ENCODE peak calls at places on chromosomes 13 and 19, in nine cellular contexts. W is Caco-2; Y is NCI-H2029 treated with DMSO at 0.1 percent for 48 hours; I is tibial artery; K is dermis microvascular lymphatic vessel endothelial cell; H is endothelial cell; M is stimulated activated CD4-positive, alpha-beta T cell treated with anti-CD3 and anti-CD28 coated beads, Interleukin-15, amount 100 ng/mL, for 1 hour; R is amygdala; X is heart right ventricle. G is an unnamed sample.

GRCh38 chr13:95317037-95317989 is 16.1 kb upstream of the ABCC4 start:
- DNase-seq in I (no peak), M (no peak), K (no peak), H (no peak), X (no peak), Y (no peak), R (no peak), W (no peak), G (no peak)

GRCh38 chr19:13155472-13156284 is 5.5 kb downstream of the IER2 start:
- DNase-seq in X (peak), K (peak), W (peak), Y (no peak), M (peak), H (peak), R (no peak), I (peak), G (peak)

GRCh38 chr19:10655457-10656312 is 1.5 kb downstream of the ILF3 start:
- DNase-seq in X (no peak), W (no peak), K (no peak), I (no peak), R (no peak), Y (peak), M (no peak), H (peak), G (no peak)

GRCh38 chr13:34419025-34419424 is 523.0 kb upstream of the NBEA start:
- DNase-seq in I (no peak), X (no peak), K (no peak), H (no peak), M (no peak), R (no peak), Y (no peak), W (no peak), G (no peak)

GRCh38 chr13:27257648-27258253 is 6.4 kb downstream of the RPL21 start:
- DNase-seq in W (no peak), H (no peak), Y (no peak), K (no peak), I (no peak), M (no peak), X (no peak), R (no peak), G (no peak)

GRCh38 chr13:109301276-109301675 is 485.1 kb downstream of the IRS2 start:
- DNase-seq in K (no peak), M (no peak), H (no peak), X (no peak), R (no peak), W (no peak), Y (no peak), I (no peak), G (no peak)

GRCh38 chr13:22154041-22154440 is 483.2 kb downstream of the FGF9 start:
- DNase-seq in K (no peak), Y (no peak), H (no peak), W (no peak), M (no peak), X (no peak), R (no peak), I (no peak), G (no peak)

GRCh38 chr13:112978561-112979405 is 9.8 kb downstream of the MCF2L start:
- DNase-seq in H (no peak), K (no peak), I (no peak), M (no peak), Y (no peak), X (peak), W (no peak), R (no peak), G (no peak)

GRCh38 chr13:27921961-27922910 is 2.4 kb downstream of the PDX1 start:
- DNase-seq in K (no peak), W (no peak), X (no peak), H (no peak), R (no peak), M (no peak), I (no peak), Y (no peak), G (no peak)

GRCh38 chr19:51352783-51353360 is 10.9 kb upstream of the VSIG10L start:
- DNase-seq in R (no peak), H (no peak), K (no peak), M (no peak), Y (no peak), W (no peak), X (no peak), I (no peak), G (no peak)

GRCh38 chr13:77563110-77563509 is 27.6 kb downstream of the SCEL start:
- DNase-seq in R (no peak), H (no peak), I (no peak), M (no peak), W (no peak), K (peak), X (no peak), Y (no peak), G (no peak)

GRCh38 chr19:7366701-7367420 is 18.1 kb downstream of the ARHGEF18 start:
- DNase-seq in W (no peak), K (peak), X (no peak), Y (peak), R (no peak), M (no peak), H (no peak), I (no peak), G (no peak)

GRCh38 chr13:100644328-100644727 is 30.3 kb downstream of the TMTC4 start:
- DNase-seq in K (no peak), M (no peak), Y (no peak), W (no peak), I (no peak), R (no peak), H (no peak), X (no peak), G (no peak)

GRCh38 chr13:37491661-37492060 is 106.9 kb downstream of the POSTN start:
- DNase-seq in H (no peak), R (no peak), W (no peak), K (no peak), I (no peak), Y (no peak), M (no peak), X (no peak), G (no peak)

GRCh38 chr13:112350300-112350699 is 25.9 kb upstream of the SPACA7 start:
- DNase-seq in R (no peak), I (no peak), H (no peak), M (no peak), K (no peak), Y (no peak), X (no peak), W (no peak), G (no peak)

GRCh38 chr13:92719868-92720267 is 506.7 kb upstream of the GPC6 start:
- DNase-seq in R (no peak), K (no peak), W (no peak), M (no peak), X (no peak), H (no peak), Y (peak), I (no peak), G (no peak)

GRCh38 chr13:35143123-35143522 is 201.1 kb downstream of the NBEA start:
- DNase-seq in Y (no peak), W (no peak), M (no peak), R (no peak), I (no peak), X (no peak), K (no peak), H (no peak), G (no peak)

GRCh38 chr19:5032101-5032967 is 63.4 kb downstream of the KDM4B start:
- DNase-seq in H (no peak), K (no peak), M (no peak), Y (no peak), X (no peak), R (no peak), W (no peak), I (no peak), G (no peak)

GRCh38 chr13:49914947-49915346 is 21.2 kb downstream of the SPRYD7 start:
- DNase-seq in I (no peak), Y (no peak), R (no peak), X (no peak), M (no peak), K (no peak), W (no peak), H (no peak), G (no peak)

GRCh38 chr13:114015608-114016295 is 41.9 kb upstream of the C13orf46 start:
- DNase-seq in K (peak), W (no peak), H (no peak), I (peak), M (no peak), R (no peak), X (peak), Y (no peak), G (peak)

GRCh38 chr13:36758345-36758744 is 60.7 kb upstream of the RFXAP start:
- DNase-seq in K (no peak), Y (peak), M (no peak), I (no peak), X (no peak), R (no peak), W (no peak), H (no peak), G (no peak)

GRCh38 chr19:42528354-42529247 is at the start of gene CEACAM1:
- DNase-seq in M (peak), W (peak), H (peak), X (peak), R (no peak), Y (peak), I (no peak), K (peak), G (peak)

GRCh38 chr13:32017449-32017848 is 14.1 kb upstream of the FRY start:
- DNase-seq in W (no peak), X (no peak), H (no peak), K (no peak), I (no peak), R (no peak), Y (no peak), M (no peak), G (no peak)

GRCh38 chr19:51002542-51003311 is 1.3 kb upstream of the KLK8 start:
- DNase-seq in X (no peak), M (no peak), K (no peak), H (no peak), R (no peak), W (peak), I (no peak), Y (no peak), G (no peak)

GRCh38 chr19:42253245-42254082 is 1.5 kb downstream of the ERF start:
- DNase-seq in Y (no peak), M (peak), H (peak), R (peak), I (peak), W (peak), K (no peak), X (peak), G (peak)

GRCh38 chr13:39034085-39034484 is 3.8 kb downstream of the PROSER1 start:
- DNase-seq in I (no peak), R (no peak), W (no peak), H (no peak), M (no peak), K (no peak), Y (no peak), X (no peak), G (no peak)

GRCh38 chr13:36418022-36418805 is 14.1 kb upstream of the CCNA1 start:
- DNase-seq in Y (no peak), K (no peak), X (no peak), M (no peak), I (no peak), R (no peak), W (no peak), H (no peak), G (no peak)

GRCh38 chr19:18417250-18418033 is 1.8 kb upstream of the SSBP4 start:
- DNase-seq in H (peak), R (peak), Y (peak), X (peak), M (no peak), I (peak), W (peak), K (peak), G (no peak)

GRCh38 chr19:38475176-38475575 is 41.7 kb downstream of the RYR1 start:
- DNase-seq in M (no peak), I (no peak), K (no peak), R (no peak), W (no peak), H (no peak), Y (no peak), X (no peak), G (no peak)

GRCh38 chr13:30581582-30581981 is 36.1 kb upstream of the USPL1 start:
- DNase-seq in R (no peak), X (no peak), M (no peak), I (no peak), K (peak), Y (no peak), W (no peak), H (peak), G (no peak)

GRCh38 chr19:50858896-50859295 is 4.2 kb downstream of the KLK3 start:
- DNase-seq in Y (no peak), M (no peak), X (no peak), K (no peak), W (peak), H (no peak), R (no peak), I (no peak), G (no peak)

GRCh38 chr19:32178841-32179410 is 166.5 kb upstream of the ZNF507 start:
- DNase-seq in H (no peak), R (no peak), I (no peak), K (no peak), W (no peak), Y (no peak), M (no peak), X (no peak), G (no peak)

GRCh38 chr13:90839061-90839460 is 508.4 kb upstream of the MIR17HG start:
- DNase-seq in Y (no peak), H (no peak), K (no peak), I (no peak), M (no peak), R (no peak), X (no peak), W (peak), G (no peak)

GRCh38 chr19:10812902-10813404 is 23.1 kb downstream of the TMED1 start:
- DNase-seq in W (no peak), X (no peak), H (no peak), K (peak), Y (no peak), R (no peak), M (no peak), I (peak), G (no peak)

GRCh38 chr19:35248310-35249145 is at the start of gene LSR:
- DNase-seq in W (peak), Y (peak), M (peak), I (no peak), R (no peak), X (no peak), H (peak), K (no peak), G (peak)

GRCh38 chr19:55676384-55676783 is 1.4 kb downstream of the EPN1 start:
- DNase-seq in K (no peak), H (no peak), M (no peak), Y (no peak), X (no peak), W (no peak), R (no peak), I (no peak), G (no peak)

GRCh38 chr19:15829277-15829770 is 13.9 kb upstream of the OR10H1 start:
- DNase-seq in H (no peak), R (no peak), I (no peak), M (no peak), W (peak), Y (no peak), X (no peak), K (no peak), G (no peak)